ENCODE peak calls at places on chromosomes 3 and 15, in seven cellular contexts. Q is HCT116, G is neuronal stem cell, I is suprapubic skin, P is AG04450, H is mammary epithelial cell, A is brain microvascular endothelial cell. L is an unnamed sample.

GRCh38 chr3:156643729-156644389 is 30.5 kb upstream of the TIPARP start:
- DNase-seq in Q (no peak), G (no peak), I (no peak), P (peak; percentile 21), H (no peak), A (peak; percentile 60), L (no peak)

GRCh38 chr3:127691494-127691893 is 18.7 kb downstream of the ABTB1 start:
- DNase-seq in Q (no peak), G (no peak), I (no peak), P (no peak), H (no peak), A (no peak), L (no peak)

GRCh38 chr3:54783611-54784010 is 144.2 kb downstream of the LRTM1 start:
- DNase-seq in Q (no peak), G (no peak), I (no peak), P (no peak), H (peak; percentile 11), A (no peak), L (no peak)

GRCh38 chr3:63970596-63971468 is 52.5 kb downstream of the PSMD6 start:
- DNase-seq in Q (no peak), G (peak; percentile 85), I (no peak), P (no peak), H (no peak), A (no peak), L (no peak)

GRCh38 chr3:143199998-143200909 is 80.7 kb downstream of the CHST2 start:
- DNase-seq in Q (no peak), G (no peak), I (no peak), P (no peak), H (no peak), A (no peak), L (no peak)

GRCh38 chr15:37095197-37095992 is 5.0 kb downstream of the MEIS2 start:
- DNase-seq in Q (no peak), G (peak; percentile 43), I (no peak), P (no peak), H (no peak), A (no peak), L (no peak)

GRCh38 chr3:153043729-153044314 is 118.2 kb upstream of the RAP2B start:
- DNase-seq in Q (no peak), G (no peak), I (no peak), P (no peak), H (peak; percentile 71), A (peak; percentile 32), L (no peak)

GRCh38 chr3:69370156-69370944 is 15.5 kb downstream of the FRMD4B start:
- DNase-seq in Q (no peak), G (no peak), I (peak; percentile 90), P (no peak), H (peak; percentile 70), A (no peak), L (no peak)

GRCh38 chr3:65642903-65643302 is 395.8 kb downstream of the MAGI1 start:
- DNase-seq in Q (no peak), G (no peak), I (no peak), P (no peak), H (no peak), A (no peak), L (no peak)

GRCh38 chr15:71629147-71629760 is 181.1 kb upstream of the NR2E3 start:
- DNase-seq in Q (no peak), G (no peak), I (no peak), P (no peak), H (no peak), A (no peak), L (no peak)

GRCh38 chr3:79515072-79515471 is 252.7 kb downstream of the ROBO1 start:
- DNase-seq in Q (no peak), G (no peak), I (no peak), P (no peak), H (no peak), A (no peak), L (no peak)

GRCh38 chr3:160133757-160134156 is 91.5 kb upstream of the C3orf80 start:
- DNase-seq in Q (peak; percentile 40), G (no peak), I (no peak), P (no peak), H (peak; percentile 49), A (no peak), L (peak; percentile 9)

GRCh38 chr3:119628390-119628789 is 30.7 kb downstream of the PLA1A start:
- DNase-seq in Q (no peak), G (no peak), I (no peak), P (no peak), H (no peak), A (no peak), L (no peak)

GRCh38 chr15:78788261-78788660 is 23.0 kb downstream of the ADAMTS7 start:
- DNase-seq in Q (no peak), G (no peak), I (no peak), P (no peak), H (no peak), A (no peak), L (no peak)

GRCh38 chr3:3201584-3201983 is 22.1 kb upstream of the CRBN start:
- DNase-seq in Q (no peak), G (no peak), I (no peak), P (no peak), H (no peak), A (no peak), L (no peak)

GRCh38 chr3:186653079-186653710 is 12.6 kb upstream of the HRG start:
- DNase-seq in Q (no peak), G (no peak), I (no peak), P (no peak), H (no peak), A (no peak), L (no peak)

GRCh38 chr15:40471105-40471777 is 457 bp downstream of the CHST14 start:
- DNase-seq in Q (no peak), G (peak; percentile 30), I (no peak), P (no peak), H (no peak), A (no peak), L (no peak)
- H3K27ac ChIP-seq in Q (peak overlapping the region; percentile 79), G (peak overlapping the region; percentile 30), I (peak overlapping the region; percentile 65), P (no peak overlapping the region), H (no peak overlapping the region), A (no peak overlapping the region), L (no peak overlapping the region)

DNA sequence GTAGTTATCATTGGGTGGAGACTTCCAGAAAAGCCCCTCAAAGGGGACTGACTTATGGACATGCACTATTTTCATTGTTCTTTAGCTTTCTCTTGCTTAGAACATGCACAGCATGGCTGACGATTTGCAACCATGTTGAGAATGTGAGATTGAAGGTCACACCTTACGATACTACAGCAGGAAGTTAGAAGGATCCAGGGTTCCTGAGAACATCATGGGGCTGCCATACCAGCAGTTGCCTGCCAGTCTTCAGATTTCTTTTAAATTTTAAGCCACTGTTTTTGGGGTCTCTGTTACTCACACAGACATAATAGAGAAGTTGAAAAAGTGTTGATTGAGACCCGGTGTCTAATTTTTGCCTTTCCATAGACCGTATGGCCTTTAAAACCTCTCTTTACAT is 396.5 kb downstream of the MECOM start:
- DNase-seq in Q (no peak), G (no peak), I (no peak), P (no peak), H (no peak), A (no peak), L (no peak)
- H3K27ac ChIP-seq in Q (no peak overlapping the region), G (no peak overlapping the region), I (no peak overlapping the region), P (no peak overlapping the region), H (no peak overlapping the region), A (no peak overlapping the region), L (no peak overlapping the region)

DNA sequence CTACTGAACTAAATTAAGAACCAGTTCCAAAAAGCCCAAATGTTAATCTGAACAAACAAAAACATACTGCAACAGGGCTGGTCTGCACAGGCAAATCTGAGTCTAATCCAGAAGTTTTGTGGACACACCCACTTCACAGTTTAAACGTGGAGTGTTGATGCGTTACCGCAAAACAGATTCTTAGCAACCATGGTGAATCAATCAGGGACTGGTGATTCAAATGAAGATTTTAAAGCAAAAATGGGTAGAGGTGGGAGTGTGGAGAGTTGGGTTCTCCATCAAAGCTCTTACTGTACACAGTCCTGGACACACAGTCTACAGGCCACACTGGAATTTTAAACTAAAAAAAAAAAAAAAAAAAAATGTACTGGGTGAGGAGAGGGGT is 5.2 kb downstream of the ANXA2 start:
- DNase-seq in Q (peak; percentile 85), G (no peak), I (no peak), P (no peak), H (peak; percentile 87), A (peak; percentile 87), L (no peak)
- H3K27ac ChIP-seq in Q (peak overlapping the region; percentile 96), G (no peak overlapping the region), I (peak overlapping the region; percentile 100), P (peak overlapping the region; percentile 83), H (peak overlapping the region; percentile 97), A (peak overlapping the region; percentile 99), L (no peak overlapping the region)

GRCh38 chr3:73610493-73610892 is 14.2 kb downstream of the PDZRN3 start:
- DNase-seq in Q (no peak), G (no peak), I (no peak), P (no peak), H (no peak), A (no peak), L (no peak)
- H3K27ac ChIP-seq in Q (no peak overlapping the region), G (no peak overlapping the region), I (no peak overlapping the region), P (no peak overlapping the region), H (no peak overlapping the region), A (no peak overlapping the region), L (no peak overlapping the region)

DNA sequence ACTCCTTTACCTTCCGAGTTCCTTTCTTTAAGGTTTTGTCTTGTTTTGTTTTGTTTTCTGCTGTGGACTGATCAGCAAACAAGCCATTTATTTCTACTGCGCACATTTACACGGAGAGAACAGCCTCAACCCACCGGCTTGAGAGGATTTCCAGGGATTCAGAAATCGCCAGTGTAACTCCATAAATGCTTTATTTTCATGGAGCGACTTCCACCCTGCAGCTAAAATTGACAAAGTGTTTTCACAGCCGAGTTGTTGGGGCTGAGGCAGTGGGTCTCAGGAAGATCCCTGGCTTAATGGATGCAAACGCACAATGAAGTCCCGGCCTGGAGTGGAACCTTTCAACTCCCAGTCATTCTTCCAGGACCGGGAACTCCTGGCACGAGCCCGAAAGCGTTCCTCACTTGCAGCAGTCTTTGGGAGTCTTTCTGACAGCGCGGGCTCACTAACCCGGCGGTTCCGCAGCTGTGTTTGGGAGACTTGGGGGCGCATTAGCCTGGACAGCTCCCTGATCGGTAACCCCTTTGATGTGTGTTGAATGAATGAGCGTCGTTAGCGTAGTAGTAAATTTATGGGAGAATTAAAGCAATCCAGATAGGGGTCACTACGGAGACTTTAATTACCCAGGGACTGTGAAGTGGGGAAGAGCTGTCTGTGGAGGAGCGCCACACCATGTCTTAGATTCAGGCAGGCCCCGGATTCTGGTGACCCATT is 785 bp upstream of the MYRIP start:
- DNase-seq in Q (no peak), G (peak; percentile 70), I (no peak), P (no peak), H (no peak), A (no peak), L (no peak)
- H3K27ac ChIP-seq in Q (no peak overlapping the region), G (no peak overlapping the region), I (no peak overlapping the region), P (no peak overlapping the region), H (no peak overlapping the region), A (no peak overlapping the region), L (no peak overlapping the region)

GRCh38 chr3:188205992-188206416 is 52.0 kb downstream of the LPP start:
- DNase-seq in Q (peak; percentile 3), G (no peak), I (no peak), P (no peak), H (no peak), A (no peak), L (no peak)
- H3K27ac ChIP-seq in Q (no peak overlapping the region), G (no peak overlapping the region), I (no peak overlapping the region), P (no peak overlapping the region), H (no peak overlapping the region), A (no peak overlapping the region), L (no peak overlapping the region)

DNA sequence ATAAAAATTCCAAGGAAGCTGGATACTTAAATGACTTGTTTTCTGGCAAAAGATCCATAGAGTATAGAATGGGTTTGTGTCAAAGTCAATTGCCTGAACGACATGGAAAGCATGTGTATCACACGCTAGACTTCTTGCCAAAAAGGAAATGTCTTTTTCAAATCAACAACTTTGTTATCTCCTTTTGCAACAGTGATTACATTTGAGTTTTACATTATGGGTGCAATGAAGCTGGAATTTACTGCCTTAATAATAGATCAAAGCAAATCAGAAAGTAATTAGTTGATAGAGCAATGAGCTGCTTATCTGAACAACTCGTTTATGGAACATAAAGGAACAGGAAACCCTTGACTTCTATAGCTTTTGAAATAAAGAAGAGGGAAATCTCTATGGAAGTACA is 415.2 kb upstream of the NECTIN3 start:
- DNase-seq in Q (no peak), G (no peak), I (no peak), P (no peak), H (no peak), A (no peak), L (no peak)
- H3K27ac ChIP-seq in Q (no peak overlapping the region), G (no peak overlapping the region), I (no peak overlapping the region), P (no peak overlapping the region), H (no peak overlapping the region), A (no peak overlapping the region), L (no peak overlapping the region)

L was measured in iPS DF 6.9.